ENCODE peak calls at places on chromosome 19, in five cellular contexts. E, T, X, I and J are unnamed samples. For H3K9me3, the result is how much of the 10 kb centered on the place peaks cover.

GRCh38 chr19:10219678-10220077 is 11.5 kb downstream of the S1PR2 start:
- DNase-seq in E (peak), T (no peak), X (peak), I (peak), J (peak)

GRCh38 chr19:45059258-45059965 is 16.9 kb downstream of the ZNF296 start:
- DNase-seq in E (peak), T (no peak), X (peak), I (peak), J (peak)

GRCh38 chr19:51760811-51761356 is at the start of gene FPR2:
- DNase-seq in E (no peak), T (no peak), X (no peak), I (no peak), J (no peak)

GRCh38 chr19:3146677-3147100 is 10.9 kb downstream of the GNA15 start:
- DNase-seq in E (no peak), T (no peak), X (no peak), I (no peak), J (no peak)

GRCh38 chr19:1016647-1017114 is 4.2 kb downstream of the TMEM259 start:
- DNase-seq in E (peak), T (no peak), X (no peak), I (no peak), J (no peak)

GRCh38 chr19:30049226-30049625 is 107.2 kb downstream of the URI1 start:
- DNase-seq in E (no peak), T (no peak), X (no peak), I (no peak), J (no peak)

GRCh38 chr19:13260883-13261653 is 110.9 kb downstream of the IER2 start:
- DNase-seq in E (peak), T (peak), X (peak), I (peak), J (peak)

GRCh38 chr19:5172859-5173577 is 167.6 kb downstream of the PTPRS start:
- DNase-seq in E (peak), T (no peak), X (peak), I (peak), J (peak)

GRCh38 chr19:4345656-4346383 is 2.5 kb downstream of the MPND start:
- DNase-seq in E (no peak), T (no peak), X (no peak), I (no peak), J (no peak)

GRCh38 chr19:48549380-48549779 is 2.6 kb upstream of the SULT2B1 start:
- DNase-seq in E (no peak), T (no peak), X (no peak), I (no peak), J (no peak)

GRCh38 chr19:7595466-7596133 is at the start of gene CAMSAP3:
- DNase-seq in E (peak), T (no peak), X (no peak), I (no peak), J (no peak)

GRCh38 chr19:38975214-38975860 is at the start of gene FBXO17:
- DNase-seq in E (peak), T (no peak), X (no peak), I (peak), J (peak)

GRCh38 chr19:18379803-18380747 is 5.9 kb upstream of the GDF15 start:
- DNase-seq in E (peak), T (peak), X (peak), I (peak), J (peak)

GRCh38 chr19:48739400-48739825 is 997 bp downstream of the RASIP1 start:
- DNase-seq in E (no peak), T (no peak), X (no peak), I (no peak), J (no peak)

GRCh38 chr19:2208975-2209374 is 27.2 kb downstream of the PLEKHJ1 start:
- DNase-seq in E (no peak), T (no peak), X (no peak), I (no peak), J (no peak)

GRCh38 chr19:7618771-7619510 is 10.4 kb downstream of the XAB2 start:
- DNase-seq in E (no peak), T (peak), X (no peak), I (no peak), J (no peak)

GRCh38 chr19:40802300-40803169 is 3.5 kb downstream of the EGLN2 start:
- DNase-seq in E (no peak), T (no peak), X (no peak), I (peak), J (no peak)

GRCh38 chr19:40803170-40803856 is 4.3 kb downstream of the EGLN2 start:
- DNase-seq in E (no peak), T (no peak), X (no peak), I (no peak), J (no peak)

GRCh38 chr19:40800997-40801377 is 2.0 kb downstream of the EGLN2 start:
- DNase-seq in E (no peak), T (no peak), X (no peak), I (no peak), J (no peak)

GRCh38 chr19:40800339-40800996 is 1.5 kb downstream of the EGLN2 start:
- DNase-seq in E (no peak), T (no peak), X (no peak), I (no peak), J (no peak)

DNA sequence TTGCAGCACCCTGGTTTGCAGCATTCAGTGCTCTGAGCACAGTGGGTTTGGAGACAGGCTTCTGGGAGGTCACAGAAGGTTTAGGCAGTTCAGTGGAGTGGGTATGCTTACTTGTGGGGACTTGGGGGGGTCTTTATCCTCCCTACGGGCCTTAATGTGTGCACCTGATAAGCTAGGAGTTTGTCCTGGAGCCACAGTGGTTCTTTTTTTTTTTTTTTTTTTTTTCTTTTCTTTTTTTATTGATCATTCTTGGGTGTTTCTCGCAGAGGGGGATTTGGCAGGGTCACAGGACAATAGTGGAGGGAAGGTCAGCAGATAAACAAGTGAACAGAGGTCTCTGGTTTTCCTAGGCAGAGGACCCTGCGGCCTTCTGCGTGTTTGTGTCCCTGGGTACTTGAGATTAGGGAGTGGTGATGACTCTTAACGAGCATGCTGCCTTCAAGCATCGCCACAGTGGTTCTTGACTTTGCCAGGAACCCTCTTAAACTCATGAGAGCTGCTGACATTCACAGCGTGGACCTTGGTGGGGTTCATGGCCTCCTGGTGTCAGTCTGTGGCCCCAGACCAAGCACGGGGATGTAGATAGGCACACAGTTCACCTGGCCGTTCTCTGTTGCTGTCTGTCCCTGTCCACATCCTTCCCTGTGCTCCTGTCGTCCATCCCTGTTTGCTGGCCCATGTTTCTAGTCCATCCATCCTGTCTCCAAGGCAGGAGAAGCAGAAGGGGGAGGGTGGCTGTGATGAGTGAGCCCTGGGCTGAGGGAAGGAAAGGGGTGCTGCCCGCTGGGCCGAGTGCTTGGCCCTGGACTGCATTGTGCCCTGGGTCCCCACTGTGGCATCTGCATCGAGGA is 2.7 kb downstream of the EGLN2 start:
- DNase-seq in E (no peak), T (no peak), X (no peak), I (no peak), J (no peak)
- H3K4me3 ChIP-seq in E (peak), T (peak), X (peak), I (peak), J (no peak)

GRCh38 chr19:43956827-43957226 is 5.8 kb downstream of the ZNF221 start:
- DNase-seq in E (no peak), T (no peak), X (no peak), I (no peak), J (no peak)

GRCh38 chr19:43957891-43958290 is 6.9 kb downstream of the ZNF221 start:
- DNase-seq in E (peak), T (no peak), X (peak), I (peak), J (no peak)

DNA sequence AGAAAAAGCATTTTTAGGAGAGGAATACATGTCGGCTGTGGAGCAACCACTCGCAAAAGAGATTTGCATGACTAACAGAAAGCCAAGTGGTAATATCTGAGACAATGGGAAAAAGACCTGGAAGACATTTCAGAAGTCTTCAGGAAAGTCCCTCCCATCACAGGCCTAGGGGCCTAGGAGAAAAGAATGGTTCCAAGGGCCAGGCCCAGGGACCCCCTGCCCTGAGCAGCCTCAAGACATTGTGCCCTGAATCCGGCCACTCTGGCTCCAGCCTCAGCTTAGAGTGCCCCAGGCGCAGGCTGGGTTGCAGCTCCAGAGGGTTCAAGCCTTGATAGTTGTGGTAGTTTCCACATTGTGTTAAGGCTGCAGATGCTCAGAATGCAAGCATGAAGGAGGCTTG is 9.4 kb downstream of the ZNF221 start:
- DNase-seq in E (no peak), T (no peak), X (no peak), I (no peak), J (no peak)
- H3K9me3 ChIP-seq in E (under half), T (half or more), X (under half), I (under half), J (under half)

GRCh38 chr19:50711805-50712204 is 7.8 kb downstream of the SHANK1 start:
- DNase-seq in E (no peak), T (no peak), X (no peak), I (no peak), J (no peak)

GRCh38 chr19:50713556-50714236 is 5.9 kb downstream of the SHANK1 start:
- DNase-seq in E (no peak), T (no peak), X (no peak), I (no peak), J (no peak)

GRCh38 chr19:50711196-50711595 is 8.4 kb downstream of the SHANK1 start:
- DNase-seq in E (no peak), T (no peak), X (no peak), I (no peak), J (no peak)

GRCh38 chr19:50710612-50711011 is 9.0 kb downstream of the SHANK1 start:
- DNase-seq in E (no peak), T (no peak), X (no peak), I (no peak), J (no peak)

GRCh38 chr19:50712833-50713232 is 6.8 kb downstream of the SHANK1 start:
- DNase-seq in E (no peak), T (no peak), X (no peak), I (no peak), J (no peak)
- H3K4me3 ChIP-seq in E (no peak), T (no peak), X (no peak), I (no peak), J (no peak)

GRCh38 chr19:15641901-15642491 is 1.3 kb downstream of the CYP4F3 start:
- DNase-seq in E (no peak), T (no peak), X (no peak), I (no peak), J (no peak)

GRCh38 chr19:15644066-15644741 is 3.5 kb downstream of the CYP4F3 start:
- DNase-seq in E (no peak), T (no peak), X (no peak), I (no peak), J (no peak)

GRCh38 chr19:15643387-15643786 is 2.7 kb downstream of the CYP4F3 start:
- DNase-seq in E (no peak), T (no peak), X (no peak), I (no peak), J (no peak)

GRCh38 chr19:15642807-15643206 is 2.1 kb downstream of the CYP4F3 start:
- DNase-seq in E (no peak), T (no peak), X (no peak), I (no peak), J (no peak)

GRCh38 chr19:15644816-15645215 is 4.1 kb downstream of the CYP4F3 start:
- DNase-seq in E (no peak), T (no peak), X (no peak), I (no peak), J (no peak)
- H3K9me3 ChIP-seq in E (under half), T (under half), X (under half), I (under half), J (under half)

GRCh38 chr19:35060160-35060855 is 18.8 kb downstream of the HPN start:
- DNase-seq in E (no peak), T (no peak), X (no peak), I (no peak), J (no peak)
- H3K4me3 ChIP-seq in E (no peak), T (no peak), X (no peak), I (no peak), J (no peak)

GRCh38 chr19:43966079-43966694 is 15.2 kb downstream of the ZNF221 start:
- DNase-seq in E (peak), T (no peak), X (no peak), I (peak), J (no peak)
- H3K9me3 ChIP-seq in E (under half), T (half or more), X (half or more), I (under half), J (half or more)

GRCh38 chr19:33171916-33172359 is 22.2 kb upstream of the LRP3 start:
- DNase-seq in E (peak), T (no peak), X (no peak), I (no peak), J (peak)

GRCh38 chr19:33168528-33168927 is 25.6 kb upstream of the LRP3 start:
- DNase-seq in E (no peak), T (no peak), X (no peak), I (no peak), J (no peak)

GRCh38 chr19:33174186-33174585 is 19.9 kb upstream of the LRP3 start:
- DNase-seq in E (no peak), T (no peak), X (no peak), I (no peak), J (no peak)

GRCh38 chr19:33167438-33167837 is 26.7 kb upstream of the LRP3 start:
- DNase-seq in E (no peak), T (no peak), X (no peak), I (no peak), J (no peak)

GRCh38 chr19:33171222-33171795 is 22.8 kb upstream of the LRP3 start:
- DNase-seq in E (no peak), T (no peak), X (no peak), I (no peak), J (no peak)
- H3K4me3 ChIP-seq in E (no peak), T (no peak), X (no peak), I (no peak), J (no peak)